ENCODE peak calls at places on chromosomes 3 and 15, in eight cellular contexts. One of them, this sample, is unnamed.

GRCh38 chr3:71709908-71710511 is 15.2 kb downstream of the EIF4E3 start:
- DNase-seq in left ventricle myocardium superior: no peak
- DNase-seq in upper lobe of right lung: no peak
- DNase-seq in T-helper 2 cell: no peak
- DNase-seq in ACHN: no peak
- DNase-seq in HFF-Myc: no peak
- DNase-seq in neural crest cell: no peak
- DNase-seq in memory B cell: no peak
- DNase-seq in this sample: no peak

GRCh38 chr15:79168922-79169322 is 78.3 kb upstream of the RASGRF1 start:
- DNase-seq in left ventricle myocardium superior: peak; percentile 53
- DNase-seq in upper lobe of right lung: no peak
- DNase-seq in T-helper 2 cell: no peak
- DNase-seq in ACHN: peak; percentile 56
- DNase-seq in HFF-Myc: no peak
- DNase-seq in neural crest cell: no peak
- DNase-seq in memory B cell: no peak
- DNase-seq in this sample: no peak

GRCh38 chr15:74238984-74239645 is 3.0 kb downstream of the CCDC33 start:
- DNase-seq in left ventricle myocardium superior: no peak
- DNase-seq in upper lobe of right lung: no peak
- DNase-seq in T-helper 2 cell: no peak
- DNase-seq in ACHN: no peak
- DNase-seq in HFF-Myc: no peak
- DNase-seq in neural crest cell: no peak
- DNase-seq in memory B cell: no peak
- DNase-seq in this sample: no peak

GRCh38 chr3:42661593-42662022 is 8.1 kb downstream of the ZBTB47 start:
- DNase-seq in left ventricle myocardium superior: peak; percentile 28
- DNase-seq in upper lobe of right lung: no peak
- DNase-seq in T-helper 2 cell: no peak
- DNase-seq in ACHN: no peak
- DNase-seq in HFF-Myc: no peak
- DNase-seq in neural crest cell: no peak
- DNase-seq in memory B cell: no peak
- DNase-seq in this sample: no peak

GRCh38 chr15:34114215-34114614 is 12.3 kb downstream of the PGBD4 start:
- DNase-seq in left ventricle myocardium superior: no peak
- DNase-seq in upper lobe of right lung: no peak
- DNase-seq in T-helper 2 cell: no peak
- DNase-seq in ACHN: no peak
- DNase-seq in HFF-Myc: no peak
- DNase-seq in neural crest cell: no peak
- DNase-seq in memory B cell: no peak
- DNase-seq in this sample: no peak

GRCh38 chr3:3429841-3430240 is 250.3 kb upstream of the CRBN start:
- DNase-seq in left ventricle myocardium superior: no peak
- DNase-seq in upper lobe of right lung: no peak
- DNase-seq in T-helper 2 cell: no peak
- DNase-seq in ACHN: no peak
- DNase-seq in HFF-Myc: no peak
- DNase-seq in neural crest cell: no peak
- DNase-seq in memory B cell: no peak
- DNase-seq in this sample: no peak

GRCh38 chr3:46449755-46450552 is 14.8 kb downstream of the LTF start:
- DNase-seq in left ventricle myocardium superior: no peak
- DNase-seq in upper lobe of right lung: no peak
- DNase-seq in T-helper 2 cell: no peak
- DNase-seq in ACHN: peak; percentile 4
- DNase-seq in HFF-Myc: no peak
- DNase-seq in neural crest cell: no peak
- DNase-seq in memory B cell: no peak
- DNase-seq in this sample: no peak

GRCh38 chr15:79213650-79214049 is 68.9 kb upstream of the ANKRD34C start:
- DNase-seq in left ventricle myocardium superior: no peak
- DNase-seq in upper lobe of right lung: no peak
- DNase-seq in T-helper 2 cell: no peak
- DNase-seq in ACHN: no peak
- DNase-seq in HFF-Myc: no peak
- DNase-seq in neural crest cell: no peak
- DNase-seq in memory B cell: no peak
- DNase-seq in this sample: no peak

GRCh38 chr15:92029767-92030166 is 176.3 kb downstream of the SLCO3A1 start:
- DNase-seq in left ventricle myocardium superior: no peak
- DNase-seq in upper lobe of right lung: no peak
- DNase-seq in T-helper 2 cell: no peak
- DNase-seq in ACHN: no peak
- DNase-seq in HFF-Myc: no peak
- DNase-seq in neural crest cell: no peak
- DNase-seq in memory B cell: no peak
- DNase-seq in this sample: no peak

GRCh38 chr3:173993299-173993698 is 595.8 kb downstream of the NLGN1 start:
- DNase-seq in left ventricle myocardium superior: no peak
- DNase-seq in upper lobe of right lung: no peak
- DNase-seq in T-helper 2 cell: no peak
- DNase-seq in ACHN: peak; percentile 28
- DNase-seq in HFF-Myc: peak; percentile 55
- DNase-seq in neural crest cell: no peak
- DNase-seq in memory B cell: no peak
- DNase-seq in this sample: no peak

GRCh38 chr15:85974348-85974705 is 105.3 kb upstream of the AGBL1 start:
- DNase-seq in left ventricle myocardium superior: no peak
- DNase-seq in upper lobe of right lung: no peak
- DNase-seq in T-helper 2 cell: no peak
- DNase-seq in ACHN: no peak
- DNase-seq in HFF-Myc: no peak
- DNase-seq in neural crest cell: no peak
- DNase-seq in memory B cell: no peak
- DNase-seq in this sample: no peak

This sample was measured in CD4-positive, alpha-beta T cell.